ENCODE peak calls at places on chromosomes 7 and 10, in six cellular contexts. N is WTC11, D is GM23338, F is H1, I is HepG2, S is GM12878. K is an unnamed sample.

GRCh38 chr7:2681954-2682799 is 5.8 kb upstream of the AMZ1 start:
- DNase-seq in I (no peak), N (no peak), D (no peak), S (no peak), F (no peak), K (no peak)

GRCh38 chr7:111266613-111267012 is 175.7 kb downstream of the LRRN3 start:
- DNase-seq in N (no peak), D (peak), F (no peak), S (no peak), I (peak), K (no peak)

GRCh38 chr7:36034020-36034419 is 119.0 kb upstream of the EEPD1 start:
- DNase-seq in D (no peak), F (no peak), I (no peak), N (no peak), S (no peak), K (no peak)

GRCh38 chr10:82934429-82934828 is 1059.4 kb downstream of the NRG3 start:
- DNase-seq in S (no peak), F (no peak), N (no peak), D (peak), I (no peak), K (no peak)

GRCh38 chr7:119974972-119975371 is 298.0 kb upstream of the KCND2 start:
- DNase-seq in N (no peak), F (no peak), I (no peak), S (no peak), D (no peak), K (no peak)

GRCh38 chr10:63921932-63922713 is 400.9 kb downstream of the REEP3 start:
- DNase-seq in F (no peak), N (no peak), S (no peak), D (no peak), I (no peak), K (no peak)

GRCh38 chr7:135773451-135773850 is 24.8 kb upstream of the FAM180A start:
- DNase-seq in D (no peak), I (no peak), F (no peak), S (no peak), N (no peak), K (no peak)

GRCh38 chr10:100864981-100865380 is 47.8 kb upstream of the SLF2 start:
- DNase-seq in I (no peak), F (no peak), S (no peak), D (no peak), N (no peak), K (no peak)

GRCh38 chr10:102509387-102509786 is 5.6 kb downstream of the SUFU start:
- DNase-seq in D (no peak), F (no peak), N (no peak), S (no peak), I (no peak), K (no peak)

GRCh38 chr7:129376778-129377700 is 57.2 kb upstream of the STRIP2 start:
- DNase-seq in I (no peak), N (no peak), F (no peak), S (no peak), D (no peak), K (no peak)

GRCh38 chr10:128898133-128898915 is 568.7 kb upstream of the MGMT start:
- DNase-seq in S (no peak), I (no peak), F (no peak), D (peak), N (no peak), K (no peak)

GRCh38 chr10:119824299-119824698 is 48.3 kb downstream of the MCMBP start:
- DNase-seq in D (no peak), F (no peak), N (no peak), I (no peak), S (no peak), K (no peak)

GRCh38 chr7:12630615-12630884 is 56.9 kb upstream of the ARL4A start:
- DNase-seq in I (no peak), F (no peak), D (no peak), N (no peak), S (no peak), K (no peak)

GRCh38 chr7:72925546-72926120 is 738 bp downstream of the POM121 start:
- DNase-seq in S (no peak), D (no peak), F (no peak), N (no peak), I (no peak), K (peak)

GRCh38 chr7:41445951-41446350 is 256.9 kb downstream of the INHBA start:
- DNase-seq in S (no peak), F (no peak), D (no peak), I (no peak), N (no peak), K (no peak)

GRCh38 chr10:88270871-88271713 is 312.0 kb downstream of the RNLS start:
- DNase-seq in S (peak), N (no peak), F (no peak), D (no peak), I (no peak), K (no peak)

GRCh38 chr7:151743481-151743983 is 133.4 kb downstream of the PRKAG2 start:
- DNase-seq in S (no peak), I (no peak), N (no peak), D (no peak), F (no peak), K (no peak)

GRCh38 chr7:120732256-120732655 is 125.7 kb downstream of the TSPAN12 start:
- DNase-seq in D (no peak), S (no peak), F (no peak), I (no peak), N (no peak), K (no peak)

GRCh38 chr7:107889992-107890391 is 991 bp upstream of the DLD start:
- DNase-seq in D (no peak), N (no peak), F (no peak), S (no peak), I (no peak), K (peak)

GRCh38 chr10:127942811-127943210 is 35.9 kb downstream of the PTPRE start:
- DNase-seq in S (no peak), I (no peak), F (no peak), N (no peak), D (no peak), K (no peak)

GRCh38 chr10:1651280-1651975 is 85.9 kb downstream of the ADARB2 start:
- DNase-seq in N (no peak), F (no peak), S (no peak), I (no peak), D (no peak), K (no peak)

GRCh38 chr7:126440542-126440941 is 812.2 kb downstream of the GRM8 start:
- DNase-seq in D (no peak), F (no peak), S (no peak), N (no peak), I (no peak), K (no peak)

GRCh38 chr10:110285501-110285900 is 19.2 kb downstream of the SMNDC1 start:
- DNase-seq in D (no peak), I (no peak), F (no peak), N (no peak), S (no peak), K (no peak)

GRCh38 chr10:31242902-31243301 is 76.1 kb upstream of the ZEB1 start:
- DNase-seq in N (no peak), I (peak), S (peak), D (no peak), F (peak), K (peak)

GRCh38 chr7:84022686-84023308 is 171.8 kb downstream of the SEMA3A start:
- DNase-seq in N (no peak), F (no peak), S (no peak), I (peak), D (no peak), K (no peak)

GRCh38 chr10:69222157-69223027 is 2.3 kb downstream of the HKDC1 start:
- DNase-seq in F (peak), I (peak), D (peak), N (peak), S (peak), K (peak)

GRCh38 chr10:100750291-100751210 is 5.2 kb downstream of the PAX2 start:
- DNase-seq in S (no peak), I (no peak), F (no peak), D (peak), N (peak), K (no peak)

GRCh38 chr10:72525689-72526088 is 100.2 kb downstream of the MICU1 start:
- DNase-seq in N (no peak), S (no peak), F (no peak), I (peak), D (no peak), K (no peak)

DNA sequence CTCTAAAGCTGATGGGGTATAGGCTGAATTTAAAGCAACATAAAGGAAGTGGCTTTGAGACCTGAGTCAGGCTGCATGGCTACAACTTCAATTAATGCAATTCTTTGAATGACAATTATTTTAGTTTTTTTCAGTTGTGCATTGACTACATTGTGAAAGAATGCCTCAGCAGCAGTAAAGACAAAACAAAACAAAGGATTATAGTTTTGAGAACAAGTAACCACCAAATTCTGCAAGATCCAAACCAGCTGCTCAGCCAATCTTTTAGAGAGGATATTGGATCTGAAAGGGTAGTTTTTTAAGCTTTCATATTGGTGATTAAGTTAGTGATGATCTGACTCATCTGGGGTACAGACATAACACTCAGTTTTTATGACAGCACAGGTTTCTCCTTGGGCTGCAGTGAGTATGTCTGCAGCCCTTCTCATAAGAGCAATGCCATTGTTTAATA is 40.6 kb upstream of the ABCA13 start:
- DNase-seq in S (no peak), F (no peak), N (no peak), I (no peak), D (no peak), K (no peak)
- TF ChIP-seq CREB1 in S (no peak), F (no peak), N (no peak), I (no peak), D (no peak), K (no peak)

GRCh38 chr7:117118579-117119180 is 165.4 kb downstream of the ST7 start:
- DNase-seq in S (no peak), D (peak), F (peak), I (no peak), N (no peak), K (no peak)
- TF ChIP-seq CREB1 in S (no peak), D (no peak), F (no peak), I (no peak), N (no peak), K (no peak)

GRCh38 chr10:22683995-22684305 is 30.4 kb downstream of the PIP4K2A start:
- DNase-seq in S (no peak), N (no peak), F (no peak), D (no peak), I (no peak), K (no peak)
- TF ChIP-seq CREB1 in S (no peak), N (no peak), F (no peak), D (no peak), I (no peak), K (no peak)

DNA sequence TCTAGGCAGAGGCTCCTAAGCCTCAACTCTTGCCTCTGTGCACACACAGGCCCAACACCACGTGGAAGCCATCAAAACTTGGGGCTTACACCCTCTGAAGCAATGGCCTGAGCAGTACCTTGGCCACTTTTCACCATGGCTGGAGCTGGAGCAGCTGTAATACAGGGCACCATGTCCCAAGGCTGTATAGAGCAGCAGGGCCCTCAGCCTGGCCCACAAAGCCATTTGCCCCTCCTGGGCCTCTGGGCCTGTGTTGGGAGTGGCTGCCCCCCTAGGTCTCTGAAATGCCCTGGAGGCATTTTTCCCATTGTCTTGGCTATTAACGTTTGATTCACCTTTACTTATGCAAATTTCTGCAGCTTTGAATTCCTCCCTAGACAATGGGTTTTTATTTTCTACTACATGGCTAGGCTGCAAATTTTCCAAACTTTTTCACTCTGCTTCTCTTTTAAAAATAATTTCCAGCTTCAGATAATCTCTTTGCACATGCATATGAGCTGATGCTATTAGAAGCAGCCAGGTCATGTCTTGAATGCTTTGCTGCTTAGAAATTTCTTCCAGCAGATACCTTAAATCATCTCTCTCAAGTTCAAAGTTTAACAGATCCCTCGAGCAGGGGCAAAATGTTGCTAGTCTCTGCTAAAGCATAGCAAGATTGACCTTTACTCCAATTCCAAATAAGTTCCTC is 5.7 kb upstream of the CCDC201 start:
- DNase-seq in I (no peak), N (no peak), S (no peak), F (no peak), D (no peak), K (no peak)
- TF ChIP-seq CREB1 in I (no peak), N (no peak), S (no peak), F (no peak), D (no peak), K (no peak)

GRCh38 chr10:58513189-58514101 is 773 bp downstream of the BICC1 start:
- DNase-seq in D (peak), S (no peak), N (peak), I (no peak), F (no peak), K (no peak)
- TF ChIP-seq CREB1 in D (no peak), S (no peak), N (no peak), I (no peak), F (no peak), K (no peak)

DNA sequence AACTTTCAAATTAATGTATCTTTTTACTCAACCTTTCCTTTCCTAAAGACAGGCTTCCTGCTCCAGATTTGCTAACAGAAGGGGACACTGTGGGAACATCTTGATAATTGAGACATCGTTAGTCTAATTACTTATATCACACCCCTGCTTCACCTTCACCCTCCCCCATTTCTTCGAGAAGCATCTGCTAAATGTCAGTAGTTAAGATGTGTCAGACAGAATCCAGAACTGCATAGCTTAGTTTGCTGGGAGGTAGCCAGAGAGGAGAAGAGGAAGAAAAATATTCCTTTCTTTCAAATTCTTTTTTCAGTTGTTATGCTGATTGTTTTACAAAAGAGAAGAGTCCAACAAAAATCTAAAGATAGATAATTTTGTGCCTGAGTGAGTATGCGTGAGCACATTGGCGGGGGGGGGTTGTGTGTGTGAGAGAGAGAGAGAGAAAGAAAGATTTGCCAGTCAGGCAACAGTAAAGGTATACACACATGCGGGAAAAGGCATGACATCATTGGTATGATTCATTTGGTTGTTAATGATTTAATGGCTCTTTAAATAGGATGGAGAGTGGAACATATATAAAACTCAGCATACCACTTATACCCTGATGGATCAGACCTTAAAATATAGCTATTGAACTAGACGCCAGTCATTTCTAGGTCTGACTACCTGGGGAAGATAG is 192.3 kb downstream of the PTN start:
- DNase-seq in I (no peak), F (no peak), N (no peak), S (no peak), D (no peak), K (no peak)
- TF ChIP-seq CREB1 in I (no peak), F (no peak), N (no peak), S (no peak), D (no peak), K (no peak)

K was measured in K562.